ENCODE peak calls at places on chromosomes 2 and 18, in four cellular contexts. P is MM.1S, L is GM23338, A is PC-3. Z is an unnamed sample.

GRCh38 chr2:31526946-31527345 is 53.8 kb downstream of the SRD5A2 start:
- DNase-seq in L (no peak), P (no peak), A (no peak), Z (no peak)

GRCh38 chr2:214492608-214493007 is 81.8 kb downstream of the VWC2L start:
- DNase-seq in L (no peak), A (no peak), P (no peak), Z (no peak)

GRCh38 chr2:36579297-36579664 is 18.7 kb downstream of the FEZ2 start:
- DNase-seq in A (no peak), P (no peak), L (no peak), Z (no peak)

GRCh38 chr2:172704072-172704936 is 31.3 kb upstream of the RAPGEF4 start:
- DNase-seq in L (peak; percentile 79), A (peak; percentile 78), P (peak; percentile 27), Z (peak; percentile 55)

GRCh38 chr2:120777170-120777751 is 41.6 kb downstream of the GLI2 start:
- DNase-seq in A (no peak), L (no peak), P (no peak), Z (no peak)

GRCh38 chr2:134714228-134714627 is 4.6 kb downstream of the TMEM163 start:
- DNase-seq in A (no peak), P (no peak), L (no peak), Z (no peak)

GRCh38 chr2:176535480-176536113 is 266.4 kb downstream of the MTX2 start:
- DNase-seq in A (peak; percentile 69), P (no peak), L (no peak), Z (peak; percentile 63)

GRCh38 chr18:3952031-3952430 is 502.1 kb downstream of the TGIF1 start:
- DNase-seq in P (no peak), L (no peak), A (no peak), Z (no peak)

GRCh38 chr2:12552092-12552491 is 164.6 kb upstream of the TRIB2 start:
- DNase-seq in A (no peak), P (no peak), L (no peak), Z (no peak)

GRCh38 chr2:111139637-111140317 is 19.1 kb downstream of the BCL2L11 start:
- DNase-seq in A (peak; percentile 92), P (no peak), L (no peak), Z (peak; percentile 23)

GRCh38 chr2:135072125-135072997 is 20.3 kb downstream of the RAB3GAP1 start:
- DNase-seq in L (peak; percentile 41), A (no peak), P (no peak), Z (no peak)

GRCh38 chr2:108351889-108352288 is 25.9 kb upstream of the SULT1C4 start:
- DNase-seq in A (no peak), P (no peak), L (no peak), Z (peak; percentile 59)

GRCh38 chr2:113910110-113910717 is 20.3 kb downstream of the ACTR3 start:
- DNase-seq in A (peak; percentile 19), P (no peak), L (no peak), Z (peak; percentile 60)

GRCh38 chr2:160783481-160783880 is 289.9 kb upstream of the RBMS1 start:
- DNase-seq in A (no peak), P (no peak), L (no peak), Z (peak; percentile 13)

GRCh38 chr2:112661656-112662305 is 16.0 kb downstream of the SLC20A1 start:
- DNase-seq in A (peak; percentile 63), L (no peak), P (no peak), Z (no peak)

GRCh38 chr2:71389379-71390072 is 57.9 kb downstream of the ZNF638 start:
- DNase-seq in P (no peak), L (no peak), A (no peak), Z (no peak)

GRCh38 chr18:32346667-32347066 is 124.0 kb downstream of the GAREM1 start:
- DNase-seq in P (no peak), A (no peak), L (peak; percentile 52), Z (peak; percentile 44)

GRCh38 chr2:137252934-137253333 is 487.6 kb downstream of the THSD7B start:
- DNase-seq in L (no peak), A (peak; percentile 81), P (no peak), Z (peak; percentile 60)

GRCh38 chr2:199798881-199799580 is 52.0 kb downstream of the FTCDNL1 start:
- DNase-seq in L (no peak), A (no peak), P (no peak), Z (peak; percentile 23)

GRCh38 chr2:221501210-221501882 is 70.8 kb downstream of the EPHA4 start:
- DNase-seq in L (no peak), A (no peak), P (no peak), Z (peak; percentile 83)

GRCh38 chr2:222693837-222694236 is 22.4 kb downstream of the MOGAT1 start:
- DNase-seq in L (peak; percentile 49), P (peak; percentile 24), A (peak; percentile 61), Z (peak; percentile 20)

GRCh38 chr2:197108758-197109157 is 182.3 kb upstream of the PGAP1 start:
- DNase-seq in L (no peak), A (peak; percentile 46), P (no peak), Z (peak; percentile 95)

GRCh38 chr2:159209341-159210306 is 76.9 kb downstream of the WDSUB1 start:
- DNase-seq in A (no peak), L (no peak), P (peak; percentile 11), Z (no peak)

GRCh38 chr2:190340369-190340768 is 3.0 kb upstream of the INPP1 start:
- DNase-seq in P (no peak), L (peak; percentile 79), A (peak; percentile 23), Z (peak; percentile 58)

GRCh38 chr2:150063950-150064549 is 423.4 kb downstream of the RND3 start:
- DNase-seq in P (no peak), A (no peak), L (peak; percentile 71), Z (no peak)

GRCh38 chr2:226585130-226585561 is 214.5 kb downstream of the IRS1 start:
- DNase-seq in L (no peak), P (no peak), A (no peak), Z (no peak)

GRCh38 chr2:169300617-169301530 is 61.5 kb downstream of the LRP2 start:
- DNase-seq in P (no peak), L (peak; percentile 43), A (no peak), Z (no peak)

GRCh38 chr2:219775506-219775905 is 148.1 kb downstream of the SLC4A3 start:
- DNase-seq in P (no peak), A (no peak), L (no peak), Z (no peak)

GRCh38 chr2:239830718-239831271 is 194.3 kb downstream of the NDUFA10 start:
- DNase-seq in L (no peak), A (no peak), P (no peak), Z (no peak)

GRCh38 chr2:86330015-86330414 is 7.4 kb downstream of the REEP1 start:
- DNase-seq in L (no peak), A (no peak), P (no peak), Z (no peak)

GRCh38 chr2:70035344-70035844 is 51.9 kb upstream of the PCBP1 start:
- DNase-seq in A (no peak), L (no peak), P (no peak), Z (peak; percentile 24)
- H3F3A ChIP-seq in A (no peaks in the 10 kb centered on the region), L (peaks cover 3% of the 10 kb centered on the region), P (peaks cover 3% of the 10 kb centered on the region), Z (peaks cover 10% of the 10 kb centered on the region)

GRCh38 chr2:96683307-96683706 is 40.7 kb downstream of the FER1L5 start:
- DNase-seq in L (no peak), A (no peak), P (no peak), Z (no peak)

GRCh38 chr2:96680561-96681141 is 38.1 kb downstream of the FER1L5 start:
- DNase-seq in A (no peak), L (no peak), P (no peak), Z (no peak)

GRCh38 chr2:96683972-96684820 is 41.6 kb downstream of the FER1L5 start:
- DNase-seq in P (no peak), L (no peak), A (no peak), Z (no peak)

GRCh38 chr2:96681540-96681939 is 39.0 kb downstream of the FER1L5 start:
- DNase-seq in A (peak; percentile 16), L (no peak), P (no peak), Z (no peak)

DNA sequence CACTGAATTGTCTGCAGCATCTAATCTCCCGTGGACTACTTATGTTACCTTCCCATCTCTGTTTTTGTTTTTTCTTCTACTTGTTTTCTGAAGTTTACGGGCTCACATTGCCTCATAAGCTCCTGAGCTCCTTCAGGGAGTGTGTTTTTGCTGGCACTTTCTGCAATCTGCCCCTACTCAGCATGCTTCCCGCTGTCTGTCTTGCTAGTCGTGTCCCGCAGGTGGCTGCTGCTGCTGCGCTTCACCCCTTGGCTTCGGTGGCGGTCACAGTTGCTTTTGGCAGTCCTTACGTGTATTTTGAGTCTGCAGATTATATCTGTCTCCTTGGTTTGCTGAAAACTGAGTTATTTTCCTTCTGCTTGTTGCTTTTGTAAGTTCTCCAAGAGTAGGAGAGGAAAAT is 37.3 kb downstream of the FER1L5 start:
- DNase-seq in A (no peak), P (no peak), L (peak; percentile 34), Z (no peak)
- H3K27ac ChIP-seq in A (no peak overlapping the region), P (no peak overlapping the region), L (no peak overlapping the region), Z (no peak overlapping the region)

GRCh38 chr18:10499230-10499629 is 26.6 kb upstream of the NAPG start:
- DNase-seq in A (no peak), P (no peak), L (no peak), Z (no peak)
- H3F3A ChIP-seq in A (no peaks in the 10 kb centered on the region), P (no peaks in the 10 kb centered on the region), L (no peaks in the 10 kb centered on the region), Z (peaks cover 22% of the 10 kb centered on the region)

GRCh38 chr2:96866149-96866548 is 3.7 kb downstream of the SEMA4C start:
- DNase-seq in L (no peak), P (no peak), A (no peak), Z (no peak)

GRCh38 chr2:96861074-96861473 is 3.3 kb upstream of the ANKRD39 start:
- DNase-seq in P (no peak), A (no peak), L (no peak), Z (no peak)

GRCh38 chr2:96865654-96866053 is 4.2 kb downstream of the SEMA4C start:
- DNase-seq in A (no peak), P (no peak), L (no peak), Z (no peak)

GRCh38 chr2:96864343-96865091 is 5.4 kb downstream of the SEMA4C start:
- DNase-seq in P (no peak), L (no peak), A (no peak), Z (no peak)

GRCh38 chr2:96863575-96864342 is 5.9 kb upstream of the ANKRD39 start:
- DNase-seq in P (no peak), L (no peak), A (no peak), Z (no peak)
- H3K27ac ChIP-seq in P (no peak overlapping the region), L (no peak overlapping the region), A (no peak overlapping the region), Z (no peak overlapping the region)

DNA sequence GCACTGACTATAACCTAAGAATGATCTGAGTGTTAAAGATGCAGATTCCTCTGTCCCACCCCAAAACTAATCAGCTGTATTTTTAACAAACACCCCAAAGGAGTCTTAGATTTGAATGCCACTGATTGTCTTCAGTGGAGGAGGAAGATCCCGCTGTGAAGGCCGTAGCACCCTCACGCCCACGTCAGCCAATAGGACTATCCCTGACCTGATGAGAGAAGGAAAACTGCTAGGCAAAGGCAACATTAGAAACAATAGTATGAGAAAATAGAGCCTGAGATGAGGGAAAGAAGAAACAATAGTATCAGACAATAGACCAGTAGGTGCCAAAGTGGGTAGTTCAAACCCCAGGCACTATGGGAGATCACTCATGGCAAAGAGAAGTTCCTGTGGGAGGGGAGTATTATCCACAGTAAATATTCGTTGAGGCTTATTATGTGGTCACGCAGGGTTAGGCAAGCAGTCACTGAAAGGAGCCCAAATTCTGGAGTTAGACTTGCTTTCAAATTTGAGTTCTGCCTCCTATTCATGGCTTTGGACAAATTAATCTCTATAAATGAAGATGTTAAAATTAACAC is 2.8 kb downstream of the PCBP1 start:
- DNase-seq in L (peak; percentile 45), A (no peak), P (no peak), Z (peak; percentile 30)
- H3F3A ChIP-seq in L (peaks cover 32% of the 10 kb centered on the region), A (peaks cover 10% of the 10 kb centered on the region), P (peaks cover 61% of the 10 kb centered on the region), Z (peaks cover 51% of the 10 kb centered on the region)

GRCh38 chr18:26301681-26302080 is 75.4 kb downstream of the TAF4B start:
- DNase-seq in A (no peak), P (no peak), L (no peak), Z (peak; percentile 53)
- H3K27ac ChIP-seq in A (no peak overlapping the region), P (no peak overlapping the region), L (no peak overlapping the region), Z (no peak overlapping the region)

Z was measured in GM23248.